ENCODE peak calls at places on chromosomes 12 and 14, in eight cellular contexts. One of them, this sample, is unnamed.

GRCh38 chr12:93777249-93777648 is 100.1 kb downstream of the CRADD start:
- DNase-seq in T47D: no peak
- DNase-seq in activated CD4-positive, CD25-positive, alpha-beta regulatory T cell treated with anti-CD3 and anti-CD28 coated beads, Interleukin-2, amount 50 U/mL, for 72 hours: no peak
- DNase-seq in ureter: no peak
- DNase-seq in HT1080: peak; percentile 62
- DNase-seq in left lung: no peak
- DNase-seq in stimulated activated naive CD4-positive, alpha-beta T cell: no peak
- DNase-seq in AG08396: no peak
- DNase-seq in this sample: no peak

GRCh38 chr12:124294686-124295315 is at the start of gene RFLNA:
- DNase-seq in T47D: no peak
- DNase-seq in activated CD4-positive, CD25-positive, alpha-beta regulatory T cell treated with anti-CD3 and anti-CD28 coated beads, Interleukin-2, amount 50 U/mL, for 72 hours: no peak
- DNase-seq in ureter: no peak
- DNase-seq in HT1080: no peak
- DNase-seq in left lung: peak; percentile 83
- DNase-seq in stimulated activated naive CD4-positive, alpha-beta T cell: no peak
- DNase-seq in AG08396: no peak
- DNase-seq in this sample: peak; percentile 38

GRCh38 chr12:63098851-63099250 is 52.1 kb downstream of the AVPR1A start:
- DNase-seq in T47D: no peak
- DNase-seq in activated CD4-positive, CD25-positive, alpha-beta regulatory T cell treated with anti-CD3 and anti-CD28 coated beads, Interleukin-2, amount 50 U/mL, for 72 hours: no peak
- DNase-seq in ureter: no peak
- DNase-seq in HT1080: no peak
- DNase-seq in left lung: no peak
- DNase-seq in stimulated activated naive CD4-positive, alpha-beta T cell: no peak
- DNase-seq in AG08396: no peak
- DNase-seq in this sample: peak; percentile 55

GRCh38 chr14:54775486-54776100 is 127.0 kb downstream of the GCH1 start:
- DNase-seq in T47D: no peak
- DNase-seq in activated CD4-positive, CD25-positive, alpha-beta regulatory T cell treated with anti-CD3 and anti-CD28 coated beads, Interleukin-2, amount 50 U/mL, for 72 hours: no peak
- DNase-seq in ureter: no peak
- DNase-seq in HT1080: no peak
- DNase-seq in left lung: no peak
- DNase-seq in stimulated activated naive CD4-positive, alpha-beta T cell: no peak
- DNase-seq in AG08396: no peak
- DNase-seq in this sample: no peak

GRCh38 chr12:111773801-111774551 is 7.2 kb downstream of the ALDH2 start:
- DNase-seq in T47D: no peak
- DNase-seq in activated CD4-positive, CD25-positive, alpha-beta regulatory T cell treated with anti-CD3 and anti-CD28 coated beads, Interleukin-2, amount 50 U/mL, for 72 hours: no peak
- DNase-seq in ureter: peak; percentile 86
- DNase-seq in HT1080: no peak
- DNase-seq in left lung: peak; percentile 71
- DNase-seq in stimulated activated naive CD4-positive, alpha-beta T cell: no peak
- DNase-seq in AG08396: peak; percentile 75
- DNase-seq in this sample: peak; percentile 61

GRCh38 chr12:47907851-47908454 is 3.2 kb upstream of the VDR start:
- DNase-seq in T47D: no peak
- DNase-seq in activated CD4-positive, CD25-positive, alpha-beta regulatory T cell treated with anti-CD3 and anti-CD28 coated beads, Interleukin-2, amount 50 U/mL, for 72 hours: no peak
- DNase-seq in ureter: no peak
- DNase-seq in HT1080: no peak
- DNase-seq in left lung: no peak
- DNase-seq in stimulated activated naive CD4-positive, alpha-beta T cell: no peak
- DNase-seq in AG08396: no peak
- DNase-seq in this sample: no peak

GRCh38 chr14:67680121-67680602 is 5.7 kb upstream of the VTI1B start:
- DNase-seq in T47D: no peak
- DNase-seq in activated CD4-positive, CD25-positive, alpha-beta regulatory T cell treated with anti-CD3 and anti-CD28 coated beads, Interleukin-2, amount 50 U/mL, for 72 hours: no peak
- DNase-seq in ureter: no peak
- DNase-seq in HT1080: peak; percentile 93
- DNase-seq in left lung: no peak
- DNase-seq in stimulated activated naive CD4-positive, alpha-beta T cell: no peak
- DNase-seq in AG08396: peak; percentile 80
- DNase-seq in this sample: no peak

GRCh38 chr12:27511031-27511722 is 12.8 kb upstream of the PPFIBP1 start:
- DNase-seq in T47D: no peak
- DNase-seq in activated CD4-positive, CD25-positive, alpha-beta regulatory T cell treated with anti-CD3 and anti-CD28 coated beads, Interleukin-2, amount 50 U/mL, for 72 hours: no peak
- DNase-seq in ureter: no peak
- DNase-seq in HT1080: no peak
- DNase-seq in left lung: no peak
- DNase-seq in stimulated activated naive CD4-positive, alpha-beta T cell: no peak
- DNase-seq in AG08396: no peak
- DNase-seq in this sample: no peak

GRCh38 chr12:92551853-92552397 is 150.9 kb upstream of the PLEKHG7 start:
- DNase-seq in T47D: no peak
- DNase-seq in activated CD4-positive, CD25-positive, alpha-beta regulatory T cell treated with anti-CD3 and anti-CD28 coated beads, Interleukin-2, amount 50 U/mL, for 72 hours: no peak
- DNase-seq in ureter: no peak
- DNase-seq in HT1080: peak; percentile 82
- DNase-seq in left lung: no peak
- DNase-seq in stimulated activated naive CD4-positive, alpha-beta T cell: no peak
- DNase-seq in AG08396: peak; percentile 35
- DNase-seq in this sample: no peak

GRCh38 chr14:61322799-61323290 is 1.5 kb downstream of the PRKCH start:
- DNase-seq in T47D: peak; percentile 58
- DNase-seq in activated CD4-positive, CD25-positive, alpha-beta regulatory T cell treated with anti-CD3 and anti-CD28 coated beads, Interleukin-2, amount 50 U/mL, for 72 hours: no peak
- DNase-seq in ureter: no peak
- DNase-seq in HT1080: no peak
- DNase-seq in left lung: no peak
- DNase-seq in stimulated activated naive CD4-positive, alpha-beta T cell: peak; percentile 28
- DNase-seq in AG08396: peak; percentile 12
- DNase-seq in this sample: no peak

GRCh38 chr12:77687346-77687745 is 143.3 kb upstream of the NAV3 start:
- DNase-seq in T47D: no peak
- DNase-seq in activated CD4-positive, CD25-positive, alpha-beta regulatory T cell treated with anti-CD3 and anti-CD28 coated beads, Interleukin-2, amount 50 U/mL, for 72 hours: no peak
- DNase-seq in ureter: no peak
- DNase-seq in HT1080: no peak
- DNase-seq in left lung: no peak
- DNase-seq in stimulated activated naive CD4-positive, alpha-beta T cell: no peak
- DNase-seq in AG08396: no peak
- DNase-seq in this sample: no peak

GRCh38 chr12:115037830-115038229 is 353.9 kb upstream of the TBX3 start:
- DNase-seq in T47D: no peak
- DNase-seq in activated CD4-positive, CD25-positive, alpha-beta regulatory T cell treated with anti-CD3 and anti-CD28 coated beads, Interleukin-2, amount 50 U/mL, for 72 hours: no peak
- DNase-seq in ureter: no peak
- DNase-seq in HT1080: no peak
- DNase-seq in left lung: no peak
- DNase-seq in stimulated activated naive CD4-positive, alpha-beta T cell: no peak
- DNase-seq in AG08396: peak; percentile 12
- DNase-seq in this sample: no peak